ENCODE peak calls at places on chromosomes 2 and 18, in seven cellular contexts. Y, E, F, A, P, R and M are unnamed samples.

GRCh38 chr2:108538000-108538625 is 3.8 kb downstream of the LIMS1 start:
- DNase-seq in R (no peak), E (no peak), F (no peak), P (no peak), A (no peak), Y (no peak), M (no peak)

GRCh38 chr2:121689356-121689755 is 40.1 kb upstream of the CLASP1 start:
- DNase-seq in R (no peak), Y (peak), P (peak), F (no peak), E (no peak), A (peak), M (no peak)

GRCh38 chr18:76383636-76384035 is 111.4 kb downstream of the ZNF516 start:
- DNase-seq in A (no peak), F (no peak), Y (no peak), R (no peak), E (no peak), P (no peak), M (peak)

GRCh38 chr2:196268022-196268421 is 96.6 kb upstream of the STK17B start:
- DNase-seq in P (no peak), R (no peak), A (no peak), F (no peak), Y (no peak), E (no peak), M (no peak)

GRCh38 chr2:141437521-141437920 is 693.3 kb downstream of the LRP1B start:
- DNase-seq in P (no peak), F (no peak), Y (no peak), R (no peak), A (no peak), E (no peak), M (no peak)

GRCh38 chr18:50659091-50660003 is 99.5 kb downstream of the MAPK4 start:
- DNase-seq in E (no peak), Y (no peak), A (no peak), F (no peak), R (no peak), P (no peak), M (no peak)

GRCh38 chr2:24456610-24457556 is 34.2 kb upstream of the NCOA1 start:
- DNase-seq in E (no peak), A (peak), Y (peak), R (peak), F (no peak), P (no peak), M (no peak)

GRCh38 chr2:146677280-146677679 is 1167.5 kb upstream of the ACVR2A start:
- DNase-seq in P (no peak), F (no peak), Y (no peak), R (no peak), A (no peak), E (no peak), M (no peak)

GRCh38 chr2:217899231-217900009 is 103.4 kb downstream of the TNS1 start:
- DNase-seq in E (peak), P (peak), R (peak), Y (peak), F (peak), A (peak), M (peak)

GRCh38 chr18:80200171-80200931 is 47.0 kb downstream of the PARD6G start:
- DNase-seq in P (peak), E (no peak), F (no peak), A (no peak), Y (peak), R (no peak), M (no peak)

GRCh38 chr2:173467751-173468150 is 113.1 kb downstream of the CDCA7 start:
- DNase-seq in P (no peak), Y (no peak), F (no peak), R (no peak), E (no peak), A (no peak), M (no peak)

GRCh38 chr2:85585781-85586105 is 1.5 kb downstream of the VAMP5 start:
- DNase-seq in E (no peak), Y (no peak), F (no peak), R (no peak), A (peak), P (no peak), M (no peak)

GRCh38 chr2:7012141-7012809 is 95.1 kb downstream of the RNF144A start:
- DNase-seq in R (no peak), P (no peak), F (no peak), Y (no peak), E (no peak), A (peak), M (no peak)

GRCh38 chr2:234257859-234258561 is 207.5 kb downstream of the SPP2 start:
- DNase-seq in P (no peak), Y (peak), A (peak), F (no peak), E (no peak), R (peak), M (no peak)

GRCh38 chr2:45778720-45779171 is 127.3 kb downstream of the PRKCE start:
- DNase-seq in A (peak), P (peak), E (no peak), Y (peak), R (peak), F (no peak), M (peak)

GRCh38 chr2:201482543-201482942 is 31.0 kb downstream of the STRADB start:
- DNase-seq in Y (no peak), R (no peak), A (no peak), F (no peak), E (no peak), P (no peak), M (no peak)

GRCh38 chr2:204491528-204491927 is 53.7 kb upstream of the PARD3B start:
- DNase-seq in P (no peak), Y (no peak), F (no peak), A (peak), E (no peak), R (no peak), M (no peak)

GRCh38 chr18:46485675-46486200 is 171.3 kb downstream of the LOXHD1 start:
- DNase-seq in P (no peak), E (no peak), A (no peak), F (no peak), R (no peak), Y (no peak), M (no peak)

GRCh38 chr2:38898256-38898655 is 8.6 kb downstream of the ARHGEF33 start:
- DNase-seq in Y (peak), P (no peak), E (no peak), F (no peak), R (no peak), A (no peak), M (no peak)

GRCh38 chr2:179235463-179236108 is 29.0 kb downstream of the SESTD1 start:
- DNase-seq in A (peak), F (no peak), Y (no peak), P (no peak), E (no peak), R (no peak), M (no peak)

GRCh38 chr2:20062615-20063545 is 11.5 kb upstream of the LAPTM4A start:
- DNase-seq in E (no peak), P (no peak), R (peak), A (peak), Y (no peak), F (no peak), M (no peak)

GRCh38 chr2:64807417-64807816 is 153.7 kb upstream of the SERTAD2 start:
- DNase-seq in P (no peak), R (no peak), F (no peak), Y (peak), A (peak), E (no peak), M (peak)

GRCh38 chr2:151808258-151809072 is 19.8 kb downstream of the ARL5A start:
- DNase-seq in R (no peak), P (no peak), F (no peak), E (no peak), A (peak), Y (no peak), M (no peak)

GRCh38 chr18:59951591-59951990 is 51.8 kb downstream of the PMAIP1 start:
- DNase-seq in E (no peak), A (no peak), P (no peak), F (no peak), R (no peak), Y (no peak), M (no peak)

GRCh38 chr18:79299711-79300110 is 96.0 kb upstream of the NFATC1 start:
- DNase-seq in E (no peak), P (no peak), R (no peak), F (no peak), A (no peak), Y (no peak), M (no peak)

GRCh38 chr2:157182204-157182709 is 75.2 kb upstream of the GALNT5 start:
- DNase-seq in E (no peak), A (peak), R (no peak), Y (peak), P (no peak), F (no peak), M (no peak)

GRCh38 chr2:12587729-12588522 is 128.8 kb upstream of the TRIB2 start:
- DNase-seq in F (no peak), R (no peak), Y (no peak), A (peak), E (no peak), P (no peak), M (no peak)

GRCh38 chr18:58796205-58796604 is 68.5 kb upstream of the ZNF532 start:
- DNase-seq in A (no peak), Y (no peak), R (no peak), F (no peak), E (no peak), P (no peak), M (no peak)

GRCh38 chr2:240298803-240299709 is 136.4 kb upstream of the GPC1 start:
- DNase-seq in P (no peak), F (peak), A (no peak), E (peak), Y (no peak), R (no peak), M (no peak)
- TF ChIP-seq CTCF in P (no peak), F (no peak), A (no peak), E (no peak), Y (peak), R (no peak), M (no peak)

GRCh38 chr2:128734521-128735295 is 416.0 kb upstream of the HS6ST1 start:
- DNase-seq in E (no peak), P (no peak), A (peak), F (peak), Y (no peak), R (no peak), M (no peak)
- TF ChIP-seq CTCF in E (no peak), P (no peak), A (no peak), F (no peak), Y (no peak), R (no peak), M (no peak)

GRCh38 chr2:70603066-70603465 is 49.4 kb upstream of the TGFA start:
- DNase-seq in P (no peak), E (no peak), F (no peak), R (no peak), Y (no peak), A (no peak), M (no peak)
- TF ChIP-seq CTCF in P (peak), E (peak), F (no peak), R (no peak), Y (no peak), A (no peak), M (no peak)

DNA sequence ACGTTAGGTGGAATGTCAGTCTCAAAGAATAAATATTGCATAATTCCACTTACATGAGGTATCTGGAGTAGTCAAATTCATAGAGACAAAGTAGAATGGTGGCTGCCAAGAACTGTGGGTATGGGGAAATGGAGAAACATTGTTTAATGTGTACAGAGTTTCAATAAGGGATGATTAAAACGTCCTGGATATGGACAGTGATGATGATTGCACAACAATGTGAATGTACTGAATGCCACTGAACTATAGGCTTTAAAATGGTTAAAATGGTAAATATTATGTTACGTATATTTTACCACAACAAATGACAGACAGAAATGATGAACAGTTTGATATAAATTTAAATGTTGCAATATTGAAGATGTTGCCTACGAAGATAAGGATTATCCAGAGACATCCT is 602.0 kb upstream of the PKDCC start:
- DNase-seq in A (no peak), Y (no peak), R (no peak), E (no peak), P (no peak), F (no peak), M (no peak)
- TF ChIP-seq CTCF in A (no peak), Y (no peak), R (no peak), E (no peak), P (no peak), F (no peak), M (no peak)

DNA sequence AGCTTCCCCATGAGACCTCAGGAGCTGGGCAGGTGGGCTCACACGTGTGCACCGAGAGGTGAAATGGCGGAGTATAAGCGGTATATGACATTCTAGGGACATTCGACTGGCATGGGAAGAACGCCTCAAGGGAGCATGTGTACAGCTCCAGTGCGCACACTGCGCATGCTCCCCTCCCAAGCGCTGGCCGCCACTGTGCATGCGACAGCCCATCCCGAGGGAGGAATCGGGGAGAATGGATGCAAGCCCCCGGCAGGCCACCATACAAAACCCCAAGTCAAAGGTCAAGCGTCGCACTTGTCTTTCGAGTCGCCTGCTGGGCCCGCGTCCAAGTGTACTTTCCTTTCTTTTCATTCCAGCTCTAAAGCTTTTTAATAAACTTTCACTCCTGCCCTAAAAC is 103.4 kb upstream of the ODC1 start:
- DNase-seq in F (peak), A (no peak), Y (no peak), E (no peak), R (no peak), P (no peak), M (no peak)
- TF ChIP-seq CTCF in F (no peak), A (no peak), Y (no peak), E (no peak), R (no peak), P (no peak), M (no peak)

GRCh38 chr2:3379647-3380534 is at the start of gene TRAPPC12:
- DNase-seq in R (peak), E (peak), A (peak), Y (peak), F (peak), P (peak), M (peak)
- TF ChIP-seq CTCF in R (peak), E (peak), A (peak), Y (peak), F (no peak), P (peak), M (peak)

DNA sequence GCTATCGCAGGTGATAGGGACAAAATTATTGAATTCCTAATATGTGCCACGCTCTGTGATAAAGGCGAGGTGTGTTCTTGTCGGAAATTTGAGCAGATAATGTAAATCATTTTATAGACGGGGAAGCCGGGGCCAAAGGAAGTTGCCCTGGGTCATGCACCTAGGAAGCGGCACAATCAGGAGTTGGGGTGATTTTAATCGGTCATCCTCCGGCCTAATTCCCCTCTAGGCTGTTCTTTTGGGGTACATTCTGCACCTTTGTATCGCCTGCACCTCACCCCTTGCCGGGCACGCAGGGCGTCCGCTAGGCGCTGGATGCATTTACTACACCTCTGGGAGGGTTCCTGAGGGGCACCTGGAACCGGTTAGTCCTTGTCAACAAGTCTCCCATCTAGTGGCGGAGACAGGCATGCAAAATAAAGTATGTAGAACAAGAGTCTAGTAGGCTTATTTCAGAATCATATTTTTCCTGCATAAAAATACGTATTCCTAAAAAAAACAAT is 605 bp upstream of the TEX261 start:
- DNase-seq in Y (peak), P (no peak), A (peak), F (no peak), R (no peak), E (no peak), M (peak)
- TF ChIP-seq CTCF in Y (peak), P (peak), A (peak), F (no peak), R (peak), E (peak), M (no peak)